ENCODE peak calls at places on chromosomes 3 and 15, in four cellular contexts. K, Z, N and P are unnamed samples.

GRCh38 chr3:120432105-120432860 is 18.5 kb downstream of the FSTL1 start:
- DNase-seq in K (no peak), Z (no peak), N (no peak), P (no peak)

GRCh38 chr15:64045774-64046346 is 425 bp downstream of the DAPK2 start:
- DNase-seq in K (peak), Z (no peak), N (peak), P (no peak)

GRCh38 chr3:185900228-185900627 is 37.6 kb downstream of the TRA2B start:
- DNase-seq in K (no peak), Z (no peak), N (no peak), P (no peak)

GRCh38 chr3:37988931-37989525 is 1.6 kb upstream of the VILL start:
- DNase-seq in K (peak), Z (no peak), N (no peak), P (no peak)

GRCh38 chr3:1380926-1381646 is 288.3 kb downstream of the CNTN6 start:
- DNase-seq in K (no peak), Z (no peak), N (peak), P (no peak)

GRCh38 chr3:4716731-4717362 is 223.7 kb downstream of the ITPR1 start:
- DNase-seq in K (no peak), Z (no peak), N (no peak), P (no peak)

GRCh38 chr15:56042523-56042922 is 49.1 kb upstream of the NEDD4 start:
- DNase-seq in K (no peak), Z (no peak), N (no peak), P (no peak)

GRCh38 chr3:129605593-129606521 is 619 bp downstream of the PLXND1 start:
- DNase-seq in K (peak), Z (peak), N (peak), P (peak)

GRCh38 chr3:28334552-28334951 is 14.0 kb upstream of the ZCWPW2 start:
- DNase-seq in K (no peak), Z (no peak), N (no peak), P (no peak)

GRCh38 chr3:175310046-175310445 is 450.9 kb downstream of the NAALADL2 start:
- DNase-seq in K (no peak), Z (no peak), N (no peak), P (no peak)

GRCh38 chr3:102553876-102554275 is 119.1 kb downstream of the ZPLD1 start:
- DNase-seq in K (no peak), Z (no peak), N (no peak), P (no peak)

GRCh38 chr15:72727154-72727553 is 41.1 kb downstream of the BBS4 start:
- DNase-seq in K (no peak), Z (no peak), N (no peak), P (no peak)

GRCh38 chr15:67091966-67092677 is 26.7 kb downstream of the SMAD3 start:
- DNase-seq in K (no peak), Z (no peak), N (no peak), P (no peak)
- H3K4me3 ChIP-seq in K (no peak), Z (no peak), N (no peak), P (no peak)

DNA sequence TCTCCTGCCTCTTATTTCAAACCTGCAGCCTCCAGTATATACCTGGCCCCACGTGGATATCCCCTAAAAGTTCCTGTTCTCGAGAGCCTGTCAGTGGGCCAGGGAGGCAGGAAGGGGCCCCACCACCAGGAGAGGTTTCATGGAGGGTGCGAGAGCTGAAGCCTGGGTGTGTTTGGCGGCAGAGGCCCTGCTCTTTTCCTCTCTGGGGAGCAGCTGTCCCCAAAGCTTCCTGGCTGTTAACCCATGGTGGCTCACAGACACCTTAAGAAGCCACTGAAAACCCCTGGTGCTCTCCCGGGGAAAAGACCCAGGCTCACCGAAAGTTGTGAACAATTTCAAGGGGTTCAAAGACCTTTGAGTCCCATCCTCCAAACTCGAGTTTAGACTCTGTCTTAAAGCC is 1.1 kb downstream of the PRRT3 start:
- DNase-seq in K (no peak), Z (no peak), N (peak), P (no peak)
- H3K4me3 ChIP-seq in K (no peak), Z (no peak), N (peak), P (peak)

GRCh38 chr3:66348696-66349095 is 127.9 kb downstream of the SLC25A26 start:
- DNase-seq in K (no peak), Z (no peak), N (no peak), P (no peak)
- H3K4me3 ChIP-seq in K (no peak), Z (no peak), N (no peak), P (no peak)

DNA sequence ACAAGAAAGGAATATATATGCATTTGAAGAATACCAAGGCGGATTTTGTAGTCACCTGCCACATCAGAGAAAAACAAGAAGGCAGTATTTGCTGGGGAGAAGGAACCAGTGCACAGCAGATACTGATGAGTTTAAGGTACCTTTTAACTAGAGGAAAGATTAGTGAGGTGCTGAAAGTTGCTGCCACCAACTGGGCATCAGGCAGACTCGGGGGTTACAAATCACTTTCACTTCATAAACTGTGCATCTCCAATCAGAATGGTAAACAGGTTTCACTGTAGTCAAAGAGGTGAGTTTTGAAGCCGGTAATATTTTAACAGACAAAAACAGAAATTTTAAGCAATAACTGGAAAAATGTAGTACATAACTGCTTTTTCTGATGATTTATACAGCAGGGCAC is 4.1 kb downstream of the FBN1 start:
- DNase-seq in K (no peak), Z (no peak), N (peak), P (peak)
- H3K4me3 ChIP-seq in K (peak), Z (no peak), N (no peak), P (no peak)

DNA sequence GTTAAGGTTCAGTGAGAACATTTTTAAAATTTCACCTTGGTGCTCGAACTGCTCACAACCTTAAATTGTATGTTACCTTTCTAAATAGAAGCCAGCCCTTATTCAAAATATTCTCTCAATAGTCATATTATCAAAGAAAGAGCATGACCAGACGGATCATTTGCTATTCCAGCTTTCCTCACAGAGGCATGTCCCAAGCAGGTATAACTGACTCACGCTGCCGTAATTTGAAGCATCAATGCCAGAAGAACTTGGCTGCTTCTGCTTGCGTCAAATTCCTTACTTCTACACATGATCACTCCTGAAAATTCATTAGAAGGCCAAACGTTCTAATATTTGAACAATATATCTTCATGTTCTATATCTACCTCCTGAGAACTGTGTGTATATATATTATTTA is 69.5 kb upstream of the VGLL4 start:
- DNase-seq in K (no peak), Z (no peak), N (no peak), P (no peak)
- H3K4me3 ChIP-seq in K (no peak), Z (no peak), N (no peak), P (no peak)

DNA sequence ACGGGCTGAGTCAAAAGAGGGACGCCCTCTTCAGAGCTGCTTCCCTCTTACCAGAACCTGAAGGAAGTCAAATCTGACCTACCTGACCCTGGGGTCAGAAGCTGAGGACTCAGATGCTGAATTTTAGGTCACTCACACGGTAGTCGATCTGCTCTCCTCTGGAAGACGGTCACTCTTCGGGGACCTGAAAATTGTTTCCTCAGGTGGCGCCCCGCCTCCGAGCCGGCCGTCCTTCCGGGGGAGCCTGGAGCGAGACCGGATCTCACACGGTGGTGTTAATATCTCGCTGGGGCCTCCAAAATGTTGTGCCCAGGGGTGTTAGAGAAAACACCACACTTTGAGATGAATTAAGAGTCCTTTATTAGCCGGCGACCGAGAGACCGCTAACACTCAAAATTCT is 737.2 kb downstream of the SI start:
- DNase-seq in K (no peak), Z (no peak), N (no peak), P (no peak)
- H3K4me3 ChIP-seq in K (no peak), Z (no peak), N (no peak), P (no peak)

DNA sequence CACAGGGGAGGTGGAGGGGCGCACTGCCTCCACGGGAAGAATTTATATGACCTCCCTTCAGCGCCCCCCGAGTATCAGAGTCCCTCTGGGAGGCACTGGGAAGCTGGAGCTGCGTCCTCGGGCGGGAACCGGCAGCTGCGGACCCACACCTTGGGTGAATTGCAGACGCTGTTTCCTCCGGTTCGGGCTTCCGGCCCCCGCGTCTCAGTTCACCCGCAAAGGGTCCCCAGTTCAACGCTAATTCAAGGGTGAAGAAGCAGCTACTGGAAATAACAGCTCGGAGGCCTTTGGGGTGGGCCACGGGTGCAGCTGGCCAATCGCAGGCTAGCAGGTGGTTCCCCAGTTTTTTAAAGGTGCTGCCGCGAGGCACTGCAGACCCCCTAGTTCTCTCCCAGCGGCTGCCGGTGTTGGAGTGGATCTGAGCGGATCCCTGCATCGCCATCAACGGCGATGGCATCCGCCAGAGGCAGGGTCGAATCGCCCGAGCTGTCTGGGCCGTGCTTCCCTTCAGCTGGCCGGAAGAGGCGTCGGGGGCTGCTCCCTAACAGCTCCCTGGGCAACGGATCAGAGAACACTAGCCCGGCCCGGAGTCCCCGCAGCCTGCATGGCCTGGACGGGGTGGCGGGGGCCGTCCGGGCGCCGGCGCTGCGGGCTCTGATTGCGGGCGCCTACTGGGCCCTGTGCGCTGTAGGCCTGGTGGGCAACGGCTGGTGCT is 19.4 kb upstream of the ADAMTS7 start:
- DNase-seq in K (no peak), Z (no peak), N (peak), P (no peak)
- H3K4me3 ChIP-seq in K (no peak), Z (peak), N (peak), P (no peak)

GRCh38 chr15:85667491-85668424 is 127.0 kb downstream of the KLHL25 start:
- DNase-seq in K (no peak), Z (no peak), N (peak), P (peak)
- H3K4me3 ChIP-seq in K (no peak), Z (no peak), N (no peak), P (no peak)